ENCODE peak calls at places on chromosomes 1 and 21, in eight cellular contexts. I, U, Z, D, L, W, S and V are unnamed samples. For H3K4me1, the result is how much of the 10 kb centered on the place peaks cover.

GRCh38 chr21:29092102-29092959 is 18.9 kb upstream of the CCT8 start:
- DNase-seq in I (no peak), U (no peak), Z (peak), D (no peak), L (no peak), W (no peak), S (no peak), V (no peak)

GRCh38 chr1:231013391-231014015 is 26.6 kb downstream of the FAM89A start:
- DNase-seq in I (no peak), U (no peak), Z (no peak), D (no peak), L (no peak), W (no peak), S (no peak), V (no peak)

GRCh38 chr1:193068013-193068412 is 8.6 kb downstream of the RO60 start:
- DNase-seq in I (no peak), U (no peak), Z (no peak), D (no peak), L (no peak), W (no peak), S (no peak), V (no peak)

GRCh38 chr1:235011064-235011598 is 117.5 kb downstream of the TOMM20 start:
- DNase-seq in I (no peak), U (no peak), Z (no peak), D (no peak), L (no peak), W (no peak), S (no peak), V (no peak)

GRCh38 chr1:218407630-218408029 is 62.5 kb downstream of the TGFB2 start:
- DNase-seq in I (no peak), U (no peak), Z (no peak), D (no peak), L (no peak), W (no peak), S (no peak), V (no peak)

GRCh38 chr21:28266061-28266460 is 726.6 kb downstream of the LTN1 start:
- DNase-seq in I (no peak), U (no peak), Z (no peak), D (no peak), L (no peak), W (no peak), S (no peak), V (no peak)

GRCh38 chr1:226921504-226921903 is 18.6 kb upstream of the COQ8A start:
- DNase-seq in I (no peak), U (no peak), Z (no peak), D (no peak), L (no peak), W (no peak), S (no peak), V (no peak)

GRCh38 chr21:45867671-45868081 is 113.9 kb upstream of the COL6A1 start:
- DNase-seq in I (no peak), U (no peak), Z (no peak), D (no peak), L (no peak), W (no peak), S (no peak), V (no peak)

GRCh38 chr1:28811766-28812668 is at the start of gene OPRD1:
- DNase-seq in I (no peak), U (no peak), Z (peak), D (no peak), L (no peak), W (peak), S (no peak), V (no peak)

GRCh38 chr1:237152506-237153335 is 110.7 kb downstream of the RYR2 start:
- DNase-seq in I (no peak), U (no peak), Z (no peak), D (no peak), L (no peak), W (no peak), S (no peak), V (no peak)

GRCh38 chr1:212401838-212402582 is 12.7 kb downstream of the PACC1 start:
- DNase-seq in I (no peak), U (no peak), Z (peak), D (no peak), L (no peak), W (no peak), S (no peak), V (no peak)

GRCh38 chr1:97006044-97006676 is 284.6 kb downstream of the PTBP2 start:
- DNase-seq in I (no peak), U (no peak), Z (peak), D (no peak), L (no peak), W (no peak), S (no peak), V (peak)

GRCh38 chr1:170162385-170163226 is 16.8 kb downstream of the NTMT2 start:
- DNase-seq in I (no peak), U (peak), Z (peak), D (peak), L (no peak), W (peak), S (no peak), V (peak)
- H3K27ac ChIP-seq in I (no peak), U (peak), Z (no peak), D (no peak), L (no peak), W (no peak), S (peak), V (no peak)

GRCh38 chr1:2479186-2479585 is 3.1 kb downstream of the PLCH2 start:
- DNase-seq in I (no peak), U (no peak), Z (no peak), D (no peak), L (no peak), W (no peak), S (no peak), V (no peak)

GRCh38 chr1:2480236-2480985 is 4.3 kb downstream of the PLCH2 start:
- DNase-seq in I (no peak), U (no peak), Z (no peak), D (no peak), L (no peak), W (no peak), S (no peak), V (no peak)

GRCh38 chr1:2478100-2478499 is 2.0 kb downstream of the PLCH2 start:
- DNase-seq in I (no peak), U (no peak), Z (no peak), D (no peak), L (no peak), W (no peak), S (no peak), V (no peak)

GRCh38 chr1:2480986-2481364 is 4.9 kb downstream of the PLCH2 start:
- DNase-seq in I (no peak), U (no peak), Z (no peak), D (no peak), L (no peak), W (no peak), S (no peak), V (no peak)

DNA sequence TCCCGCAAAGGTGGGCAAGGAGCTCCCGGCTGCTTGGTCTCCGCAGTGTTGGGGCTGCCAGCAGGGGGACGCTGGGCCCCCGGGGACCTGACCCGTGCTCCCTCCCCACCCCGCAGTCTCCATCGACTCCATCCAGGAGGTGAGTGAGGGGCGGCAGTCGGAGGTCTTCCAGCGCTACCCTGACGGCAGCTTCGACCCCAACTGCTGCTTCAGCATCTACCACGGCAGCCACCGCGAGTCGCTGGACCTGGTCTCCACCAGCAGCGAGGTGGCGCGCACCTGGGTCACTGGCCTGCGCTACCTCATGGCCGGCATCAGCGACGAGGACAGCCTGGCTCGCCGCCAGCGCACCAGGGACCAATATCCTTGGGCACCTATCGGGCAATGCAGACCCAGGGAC is 3.5 kb downstream of the PLCH2 start:
- DNase-seq in I (no peak), U (no peak), Z (no peak), D (no peak), L (no peak), W (no peak), S (no peak), V (no peak)
- H3K4me1 ChIP-seq in I (under half), U (under half), Z (under half), D (under half), L (under half), W (under half), S (under half), V (under half)

DNA sequence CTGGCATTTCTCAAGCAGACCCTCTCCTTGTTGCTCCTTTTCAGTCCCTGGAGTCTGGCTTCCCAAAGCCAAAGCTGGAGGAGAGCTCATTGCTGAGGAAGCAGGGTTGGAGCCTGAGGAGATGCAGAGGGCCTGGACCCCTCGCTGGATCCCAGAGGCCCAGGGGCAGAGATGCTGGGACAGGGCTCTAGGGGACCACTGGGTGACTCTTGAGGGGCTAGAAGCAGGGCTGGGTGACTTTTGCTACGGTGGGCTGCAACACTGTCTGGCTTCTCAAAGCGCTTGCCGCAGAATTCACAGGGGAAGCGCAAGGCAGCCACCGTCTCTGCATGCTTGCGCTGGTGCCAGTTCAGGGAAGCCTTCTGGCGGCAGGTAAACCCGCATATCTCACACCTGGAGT is 8.8 kb downstream of the ZNF692 start:
- DNase-seq in I (no peak), U (no peak), Z (no peak), D (no peak), L (no peak), W (no peak), S (no peak), V (no peak)
- H3K27ac ChIP-seq in I (no peak), U (no peak), Z (no peak), D (no peak), L (no peak), W (no peak), S (no peak), V (no peak)

GRCh38 chr1:19405761-19406481 is 79.4 kb downstream of the CAPZB start:
- DNase-seq in I (no peak), U (peak), Z (peak), D (peak), L (no peak), W (peak), S (no peak), V (no peak)
- H3K4me1 ChIP-seq in I (half or more), U (under half), Z (under half), D (half or more), L (under half), W (half or more), S (under half), V (half or more)

DNA sequence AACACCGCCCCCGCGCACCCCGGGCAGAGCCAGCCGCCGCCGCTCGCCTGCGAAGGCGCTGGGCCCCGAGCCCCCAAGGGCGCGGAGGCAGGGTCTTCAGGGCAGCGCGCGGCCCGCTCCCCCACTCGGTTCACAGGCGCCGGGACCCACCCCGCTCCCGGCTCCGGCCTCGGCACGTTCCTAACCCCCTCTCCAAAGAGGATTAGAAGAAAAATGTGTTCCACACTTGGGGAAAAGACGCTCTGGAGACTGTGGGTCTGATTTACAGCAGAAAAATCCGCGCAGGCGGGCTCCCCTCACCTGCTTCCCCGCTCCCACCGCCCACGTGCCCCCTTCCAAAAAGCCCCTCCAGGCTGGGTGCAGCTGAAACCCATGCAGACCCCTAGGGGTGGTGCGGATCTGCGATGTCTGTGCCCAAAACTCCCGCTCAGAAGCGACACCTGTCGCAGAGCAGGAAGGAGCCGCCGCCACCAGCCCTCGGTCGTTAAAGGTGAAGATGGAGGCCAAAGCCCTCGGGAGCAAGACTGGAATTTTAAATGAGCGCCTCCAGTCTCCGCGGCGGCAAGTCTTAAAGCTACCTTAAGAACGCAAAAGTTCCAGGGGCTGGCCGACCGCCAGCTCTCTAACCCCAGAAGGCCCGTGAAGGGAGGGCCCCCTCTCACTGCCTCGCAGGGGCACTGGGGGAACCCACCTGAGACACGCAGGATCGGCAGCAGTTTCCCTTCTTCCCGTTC is 624 bp upstream of the CHD5 start:
- DNase-seq in I (no peak), U (no peak), Z (no peak), D (no peak), L (no peak), W (peak), S (no peak), V (no peak)
- H3K27ac ChIP-seq in I (no peak), U (no peak), Z (no peak), D (no peak), L (no peak), W (no peak), S (no peak), V (no peak)

GRCh38 chr1:1024421-1025415 is 4.8 kb downstream of the AGRN start:
- DNase-seq in I (no peak), U (no peak), Z (peak), D (no peak), L (peak), W (peak), S (no peak), V (no peak)

GRCh38 chr1:1026599-1027413 is 6.9 kb downstream of the AGRN start:
- DNase-seq in I (no peak), U (no peak), Z (no peak), D (no peak), L (no peak), W (no peak), S (no peak), V (no peak)

GRCh38 chr1:1031659-1032245 is 11.8 kb downstream of the AGRN start:
- DNase-seq in I (no peak), U (no peak), Z (no peak), D (no peak), L (no peak), W (no peak), S (no peak), V (no peak)

GRCh38 chr1:1023700-1024099 is 3.8 kb downstream of the AGRN start:
- DNase-seq in I (no peak), U (no peak), Z (no peak), D (no peak), L (no peak), W (no peak), S (no peak), V (no peak)

GRCh38 chr1:1027723-1028266 is 7.9 kb downstream of the AGRN start:
- DNase-seq in I (no peak), U (no peak), Z (no peak), D (no peak), L (no peak), W (no peak), S (no peak), V (no peak)
- H3K4me1 ChIP-seq in I (under half), U (under half), Z (under half), D (under half), L (under half), W (under half), S (under half), V (under half)

GRCh38 chr1:166088572-166088955 is 78.2 kb downstream of the FAM78B start:
- DNase-seq in I (no peak), U (no peak), Z (no peak), D (no peak), L (no peak), W (no peak), S (no peak), V (no peak)
- H3K27ac ChIP-seq in I (no peak), U (no peak), Z (no peak), D (no peak), L (no peak), W (no peak), S (no peak), V (no peak)

GRCh38 chr1:60872690-60873089 is 209.7 kb upstream of the NFIA start:
- DNase-seq in I (no peak), U (no peak), Z (no peak), D (no peak), L (no peak), W (no peak), S (no peak), V (no peak)
- H3K4me1 ChIP-seq in I (under half), U (under half), Z (under half), D (under half), L (under half), W (under half), S (under half), V (under half)

DNA sequence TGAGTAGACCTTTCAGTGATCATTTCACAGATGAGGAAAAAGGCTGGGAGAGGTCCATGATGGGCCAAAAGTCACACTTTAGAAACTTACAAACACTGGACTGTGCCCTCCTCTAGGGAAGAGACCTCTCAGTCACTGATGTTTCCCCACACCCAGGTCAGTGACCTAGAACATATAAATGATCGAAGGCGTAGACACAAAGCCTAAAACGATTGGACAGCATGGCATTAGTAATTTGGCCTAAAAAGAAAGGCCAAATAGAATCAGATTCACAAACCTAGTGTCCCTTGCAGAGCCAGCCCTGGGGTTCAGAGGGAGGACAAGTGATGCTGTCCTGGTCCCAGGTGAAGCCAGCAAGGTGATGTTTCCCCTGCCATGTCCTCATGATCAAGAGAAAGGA is 27.7 kb downstream of the TRABD2B start:
- DNase-seq in I (no peak), U (no peak), Z (no peak), D (no peak), L (no peak), W (no peak), S (no peak), V (no peak)
- H3K27ac ChIP-seq in I (no peak), U (no peak), Z (no peak), D (no peak), L (no peak), W (no peak), S (no peak), V (no peak)

GRCh38 chr1:11478571-11479374 is at the start of gene DISP3:
- DNase-seq in I (peak), U (peak), Z (peak), D (peak), L (peak), W (peak), S (peak), V (no peak)
- H3K4me1 ChIP-seq in I (under half), U (under half), Z (under half), D (under half), L (under half), W (under half), S (under half), V (under half)